ENCODE peak calls at places on chromosomes 5 and 9, in seven cellular contexts. U is H9, S is neuronal stem cell, M is H1, C is mesendoderm, F is IMR-90, K is mesenchymal stem cell. Q is an unnamed sample.
A peak's percentile ranks its signal among the peaks of the same experiment; 100 is the strongest.

GRCh38 chr5:145429170-145429569 is 406.0 kb downstream of the PRELID2 start:
- DNase-seq in U (no peak), S (no peak), M (no peak), C (no peak), F (no peak), K (no peak), Q (no peak)

GRCh38 chr5:66171349-66172344 is 27.5 kb downstream of the SREK1 start:
- DNase-seq in U (no peak), S (no peak), M (no peak), C (peak; percentile 54), F (peak; percentile 70), K (peak; percentile 69), Q (peak; percentile 84)

GRCh38 chr5:91382530-91383026 is 539 bp downstream of the ARRDC3 start:
- DNase-seq in U (no peak), S (peak; percentile 45), M (no peak), C (peak; percentile 55), F (peak; percentile 33), K (peak; percentile 48), Q (peak; percentile 58)

GRCh38 chr5:133970325-133970671 is 1.9 kb upstream of the C5orf15 start:
- DNase-seq in U (no peak), S (no peak), M (no peak), C (no peak), F (no peak), K (no peak), Q (no peak)

GRCh38 chr5:157020002-157020401 is 38.9 kb downstream of the HAVCR1 start:
- DNase-seq in U (no peak), S (no peak), M (no peak), C (no peak), F (no peak), K (no peak), Q (no peak)

GRCh38 chr5:37735649-37736347 is 104.0 kb downstream of the GDNF start:
- DNase-seq in U (no peak), S (no peak), M (no peak), C (no peak), F (peak; percentile 44), K (peak; percentile 36), Q (no peak)

GRCh38 chr9:135513351-135513846 is 7.8 kb upstream of the LCN1 start:
- DNase-seq in U (peak; percentile 20), S (no peak), M (peak; percentile 22), C (no peak), F (no peak), K (no peak), Q (no peak)

GRCh38 chr9:99181206-99181605 is 40.5 kb downstream of the ALG2 start:
- DNase-seq in U (no peak), S (no peak), M (no peak), C (no peak), F (no peak), K (no peak), Q (no peak)

GRCh38 chr5:446864-447263 is 3.9 kb downstream of the EXOC3 start:
- DNase-seq in U (peak; percentile 19), S (no peak), M (no peak), C (peak; percentile 37), F (peak; percentile 51), K (peak; percentile 59), Q (no peak)

GRCh38 chr9:115261656-115262081 is 143.7 kb upstream of the TNC start:
- DNase-seq in U (no peak), S (no peak), M (no peak), C (no peak), F (peak; percentile 63), K (peak; percentile 18), Q (no peak)

GRCh38 chr5:57172466-57172961 is 1.3 kb upstream of the GPBP1 start:
- DNase-seq in U (no peak), S (no peak), M (no peak), C (no peak), F (no peak), K (peak; percentile 49), Q (no peak)

GRCh38 chr5:150320048-150320555 is 17.4 kb upstream of the ARSI start:
- DNase-seq in U (no peak), S (no peak), M (no peak), C (peak; percentile 37), F (peak; percentile 78), K (peak; percentile 96), Q (peak; percentile 73)

GRCh38 chr9:30796806-30797205 is 1587.6 kb upstream of the ACO1 start:
- DNase-seq in U (no peak), S (no peak), M (no peak), C (no peak), F (no peak), K (no peak), Q (no peak)

GRCh38 chr9:69089491-69089890 is 53.9 kb downstream of the FXN start:
- DNase-seq in U (peak; percentile 66), S (no peak), M (peak; percentile 56), C (peak; percentile 64), F (no peak), K (no peak), Q (no peak)

GRCh38 chr5:148474025-148474511 is 90.3 kb downstream of the FBXO38 start:
- DNase-seq in U (no peak), S (no peak), M (no peak), C (peak; percentile 42), F (peak; percentile 16), K (no peak), Q (peak; percentile 17)

GRCh38 chr9:89786650-89787049 is 181.8 kb downstream of the GADD45G start:
- DNase-seq in U (no peak), S (no peak), M (no peak), C (no peak), F (no peak), K (peak; percentile 45), Q (peak; percentile 17)

GRCh38 chr5:96017951-96018350 is 56.3 kb upstream of the ELL2 start:
- DNase-seq in U (no peak), S (no peak), M (no peak), C (peak; percentile 22), F (peak; percentile 98), K (peak; percentile 89), Q (peak; percentile 82)

GRCh38 chr9:2876726-2877125 is 32.8 kb upstream of the PUM3 start:
- DNase-seq in U (no peak), S (no peak), M (no peak), C (no peak), F (no peak), K (no peak), Q (no peak)

GRCh38 chr5:76926329-76927105 is 26.3 kb upstream of the CRHBP start:
- DNase-seq in U (no peak), S (no peak), M (no peak), C (peak; percentile 38), F (no peak), K (peak; percentile 30), Q (no peak)

GRCh38 chr5:96702503-96703383 is 40.6 kb downstream of the CAST start:
- DNase-seq in U (peak; percentile 74), S (peak; percentile 70), M (peak; percentile 82), C (peak; percentile 89), F (peak; percentile 97), K (peak; percentile 97), Q (peak; percentile 97)

GRCh38 chr9:126151031-126151670 is 175.5 kb upstream of the MVB12B start:
- DNase-seq in U (peak; percentile 5), S (no peak), M (peak; percentile 29), C (no peak), F (no peak), K (peak; percentile 8), Q (no peak)

GRCh38 chr9:133643362-133643755 is 7.2 kb downstream of the DBH start:
- DNase-seq in U (no peak), S (no peak), M (no peak), C (no peak), F (no peak), K (no peak), Q (no peak)

GRCh38 chr9:134773842-134774241 is 106.8 kb upstream of the FCN2 start:
- DNase-seq in U (no peak), S (no peak), M (no peak), C (no peak), F (no peak), K (no peak), Q (no peak)

GRCh38 chr5:77065256-77065655 is 21.8 kb downstream of the ZBED3 start:
- DNase-seq in U (no peak), S (no peak), M (no peak), C (no peak), F (no peak), K (no peak), Q (no peak)

GRCh38 chr5:151547364-151547763 is 43.8 kb downstream of the FAT2 start:
- DNase-seq in U (no peak), S (no peak), M (no peak), C (no peak), F (no peak), K (no peak), Q (no peak)

GRCh38 chr5:178770621-178771020 is 40.2 kb upstream of the ZNF354A start:
- DNase-seq in U (no peak), S (no peak), M (no peak), C (no peak), F (no peak), K (no peak), Q (no peak)

GRCh38 chr5:181195249-181195761 is 9.7 kb downstream of the TRIM7 start:
- DNase-seq in U (no peak), S (no peak), M (no peak), C (no peak), F (no peak), K (no peak), Q (no peak)
- H4K8ac ChIP-seq in U (no peak overlapping the region), S (no peak overlapping the region), M (peak overlapping the region; percentile 3), C (no peak overlapping the region), F (no peak overlapping the region), K (no peak overlapping the region), Q (no peak overlapping the region)

DNA sequence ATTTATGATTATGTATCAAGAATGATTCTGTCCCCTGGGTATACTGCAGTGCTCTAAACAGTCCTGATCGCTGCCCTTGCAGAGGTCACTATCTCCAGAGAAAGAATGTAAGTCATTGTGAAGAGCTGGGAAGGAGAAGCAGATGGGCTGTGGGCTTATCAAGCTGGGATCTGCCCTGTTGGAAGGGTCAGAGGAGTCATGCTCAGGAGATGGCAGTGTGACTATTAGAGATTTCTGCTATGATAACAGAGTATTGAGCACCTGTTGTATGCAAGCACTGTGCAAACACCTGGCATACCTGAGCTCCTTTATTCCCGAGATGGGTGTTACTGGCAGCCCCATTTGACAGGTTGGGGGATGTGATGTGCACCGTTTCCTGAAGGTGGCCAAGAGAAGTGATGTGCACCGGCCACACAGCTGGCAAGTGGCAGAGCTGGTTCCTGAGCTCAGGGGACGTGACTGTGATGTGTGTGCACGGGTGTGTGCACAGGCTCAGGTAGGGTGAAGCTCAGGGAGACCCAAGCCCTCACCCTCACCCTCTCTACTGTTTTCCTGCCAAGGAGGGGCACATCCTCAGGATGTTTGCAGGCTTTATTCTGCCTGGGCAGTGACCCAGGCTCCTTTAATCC is 56.5 kb downstream of the WWC1 start:
- DNase-seq in U (peak; percentile 29), S (no peak), M (no peak), C (peak; percentile 57), F (no peak), K (no peak), Q (peak; percentile 46)
- H4K8ac ChIP-seq in U (no peak overlapping the region), S (no peak overlapping the region), M (no peak overlapping the region), C (no peak overlapping the region), F (no peak overlapping the region), K (no peak overlapping the region), Q (no peak overlapping the region)

GRCh38 chr5:173103411-173103810 is 40.9 kb upstream of the BNIP1 start:
- DNase-seq in U (no peak), S (no peak), M (no peak), C (no peak), F (no peak), K (no peak), Q (no peak)
- H4K8ac ChIP-seq in U (no peak overlapping the region), S (no peak overlapping the region), M (no peak overlapping the region), C (no peak overlapping the region), F (no peak overlapping the region), K (no peak overlapping the region), Q (no peak overlapping the region)

GRCh38 chr5:131230406-131230805 is 33.4 kb upstream of the CDC42SE2 start:
- DNase-seq in U (peak; percentile 33), S (no peak), M (no peak), C (peak; percentile 83), F (no peak), K (no peak), Q (no peak)
- H4K8ac ChIP-seq in U (no peak overlapping the region), S (no peak overlapping the region), M (no peak overlapping the region), C (no peak overlapping the region), F (no peak overlapping the region), K (no peak overlapping the region), Q (no peak overlapping the region)

GRCh38 chr9:35839926-35840325 is 10.9 kb downstream of the TMEM8B start:
- DNase-seq in U (no peak), S (no peak), M (no peak), C (no peak), F (no peak), K (no peak), Q (no peak)
- H4K8ac ChIP-seq in U (no peak overlapping the region), S (no peak overlapping the region), M (no peak overlapping the region), C (no peak overlapping the region), F (no peak overlapping the region), K (no peak overlapping the region), Q (no peak overlapping the region)

Q was measured in trophoblast cell.